ENCODE peak calls at places on chromosomes 11 and 22, in six cellular contexts. P is GM12878, F is A549, E is HepG2, X is K562, B is H1. M is an unnamed sample. For H3K4me1, the result is how much of the 10 kb centered on the place peaks cover.

GRCh38 chr11:61163714-61164609 is 2.7 kb upstream of the VPS37C start:
- DNase-seq in P (no peak), F (no peak), E (no peak), X (no peak), B (no peak), M (no peak)

GRCh38 chr11:60801194-60801593 is 16.1 kb downstream of the MS4A10 start:
- DNase-seq in P (no peak), F (no peak), E (no peak), X (no peak), B (no peak), M (no peak)

GRCh38 chr22:24027389-24027980 is 16.4 kb downstream of the CABIN1 start:
- DNase-seq in P (no peak), F (no peak), E (no peak), X (no peak), B (no peak), M (no peak)

GRCh38 chr22:42432818-42433217 is 615 bp upstream of the NFAM1 start:
- DNase-seq in P (no peak), F (no peak), E (no peak), X (no peak), B (no peak), M (no peak)

GRCh38 chr11:70194792-70195791 is 8.0 kb upstream of the FADD start:
- DNase-seq in P (no peak), F (no peak), E (no peak), X (no peak), B (no peak), M (no peak)

GRCh38 chr11:113132001-113132400 is 170.8 kb downstream of the NCAM1 start:
- DNase-seq in P (no peak), F (no peak), E (no peak), X (no peak), B (no peak), M (no peak)

GRCh38 chr11:61737131-61737530 is 15.3 kb upstream of the MYRF start:
- DNase-seq in P (no peak), F (no peak), E (no peak), X (peak), B (no peak), M (no peak)

GRCh38 chr11:132379540-132379939 is 1009.1 kb downstream of the NTM start:
- DNase-seq in P (no peak), F (no peak), E (no peak), X (no peak), B (no peak), M (no peak)

GRCh38 chr22:47337161-47337621 is 574.7 kb downstream of the TBC1D22A start:
- DNase-seq in P (no peak), F (peak), E (peak), X (no peak), B (no peak), M (no peak)

GRCh38 chr22:21000987-21001600 is 824 bp downstream of the THAP7 start:
- DNase-seq in P (no peak), F (no peak), E (no peak), X (no peak), B (no peak), M (peak)
- TF ChIP-seq CHD2 in P (no peak), F (no peak), E (no peak), X (no peak), B (no peak), M (no peak)

DNA sequence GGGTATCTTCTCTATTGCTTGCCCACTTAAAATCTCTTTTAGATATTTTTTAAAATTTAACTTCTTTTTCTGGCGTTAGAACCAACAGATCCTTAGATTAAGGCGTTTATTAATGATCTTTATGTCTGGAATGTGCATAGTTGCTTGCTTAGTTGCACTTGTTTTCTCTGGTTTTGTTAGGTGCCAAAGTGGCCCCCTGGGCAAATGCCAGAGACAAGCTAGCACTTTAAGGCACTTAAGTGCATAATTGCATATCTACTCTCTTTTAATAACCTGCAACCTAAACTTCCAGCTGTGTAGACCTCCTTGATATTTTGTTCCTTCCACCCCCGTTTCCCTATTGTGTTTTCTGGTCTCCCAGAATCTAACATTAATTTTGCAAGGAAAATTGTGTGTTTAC is 3.3 kb downstream of the RBM4 start:
- DNase-seq in P (no peak), F (no peak), E (no peak), X (no peak), B (no peak), M (no peak)
- H3K4me1 ChIP-seq in P (under half), F (half or more), E (half or more), X (under half), B (under half), M (under half)

DNA sequence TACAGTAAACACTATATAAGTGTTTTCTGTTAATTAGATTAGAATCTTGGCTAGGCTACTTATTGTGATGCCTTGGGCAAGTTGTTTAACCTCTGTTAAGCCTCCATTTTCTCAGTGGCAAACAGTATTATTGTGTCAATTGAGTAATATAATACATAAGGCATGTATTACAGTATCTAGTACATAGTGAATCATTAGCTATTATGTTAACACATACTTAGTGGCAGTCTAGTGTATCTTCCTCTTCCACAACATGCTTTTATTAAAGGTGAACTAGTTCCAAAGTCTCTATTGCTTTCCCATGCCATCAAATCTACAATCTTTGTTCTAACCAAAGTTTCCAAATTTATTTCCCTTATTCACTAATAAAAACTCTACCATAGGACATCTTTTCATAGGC is 200.9 kb downstream of the SOX6 start:
- DNase-seq in P (no peak), F (peak), E (peak), X (no peak), B (no peak), M (no peak)
- TF ChIP-seq CHD2 in P (no peak), F (no peak), E (no peak), X (no peak), B (no peak), M (no peak)

DNA sequence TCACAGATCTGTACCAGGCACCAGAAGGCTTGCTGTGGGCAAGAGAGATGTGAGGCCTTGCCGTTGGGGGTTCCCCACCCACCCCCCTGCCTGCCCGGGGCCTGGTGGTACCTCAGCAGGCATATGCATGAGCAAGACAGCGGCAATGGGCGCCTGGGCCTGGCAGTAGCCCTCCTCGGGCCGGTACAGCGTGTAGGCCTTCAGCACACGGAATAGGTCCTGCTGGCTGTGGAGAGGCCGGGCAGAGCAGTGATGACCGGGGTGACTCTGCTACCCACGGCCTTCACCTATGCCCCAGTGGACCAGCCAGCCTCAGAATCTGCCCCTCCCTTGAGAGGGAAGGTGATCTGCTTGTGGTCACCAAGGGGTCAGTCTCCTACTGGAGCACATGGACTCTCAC is 5.5 kb upstream of the CASTOR1 start:
- DNase-seq in P (no peak), F (no peak), E (no peak), X (no peak), B (no peak), M (no peak)
- H3K4me1 ChIP-seq in P (under half), F (under half), E (under half), X (under half), B (under half), M (under half)

GRCh38 chr11:110133182-110133581 is 40.0 kb downstream of the ZC3H12C start:
- DNase-seq in P (no peak), F (no peak), E (no peak), X (no peak), B (no peak), M (no peak)

GRCh38 chr11:110130642-110131238 is 37.5 kb downstream of the ZC3H12C start:
- DNase-seq in P (no peak), F (no peak), E (no peak), X (no peak), B (peak), M (peak)

GRCh38 chr11:110128161-110128560 is 35.0 kb downstream of the ZC3H12C start:
- DNase-seq in P (no peak), F (no peak), E (no peak), X (no peak), B (peak), M (peak)

GRCh38 chr11:110131386-110132123 is 38.4 kb downstream of the ZC3H12C start:
- DNase-seq in P (no peak), F (no peak), E (no peak), X (no peak), B (no peak), M (no peak)

GRCh38 chr11:110134120-110134519 is 40.9 kb downstream of the ZC3H12C start:
- DNase-seq in P (no peak), F (no peak), E (no peak), X (no peak), B (no peak), M (no peak)
- TF ChIP-seq CHD2 in P (no peak), F (no peak), E (no peak), X (no peak), B (no peak), M (no peak)

M was measured in SK-N-SH.